ENCODE peak calls at places on chromosome 7, in four cellular contexts. One of them, this sample, is unnamed.

GRCh38 chr7:74365320-74366022 is 76.3 kb downstream of the CLIP2 start:
- DNase-seq in hypothalamus: peak; percentile 8
- DNase-seq in KG1: no peak
- DNase-seq in GM04503: no peak
- DNase-seq in this sample: peak; percentile 54

GRCh38 chr7:6221340-6222319 is 50.8 kb downstream of the CYTH3 start:
- DNase-seq in hypothalamus: no peak
- DNase-seq in KG1: no peak
- DNase-seq in GM04503: no peak
- DNase-seq in this sample: no peak

GRCh38 chr7:107854989-107855388 is 36.0 kb upstream of the DLD start:
- DNase-seq in KG1: no peak
- DNase-seq in hypothalamus: no peak
- DNase-seq in GM04503: no peak
- DNase-seq in this sample: no peak

GRCh38 chr7:93914581-93915066 is 6.9 kb upstream of the GNG11 start:
- DNase-seq in GM04503: no peak
- DNase-seq in KG1: no peak
- DNase-seq in hypothalamus: no peak
- DNase-seq in this sample: peak; percentile 39

GRCh38 chr7:40826419-40827216 is 691.8 kb downstream of the SUGCT start:
- DNase-seq in GM04503: no peak
- DNase-seq in hypothalamus: no peak
- DNase-seq in KG1: no peak
- DNase-seq in this sample: no peak

GRCh38 chr7:30003098-30003497 is 13.5 kb upstream of the SCRN1 start:
- DNase-seq in KG1: no peak
- DNase-seq in GM04503: no peak
- DNase-seq in hypothalamus: no peak
- DNase-seq in this sample: no peak

GRCh38 chr7:135508853-135509588 is 881 bp downstream of the CNOT4 start:
- DNase-seq in hypothalamus: no peak
- DNase-seq in KG1: no peak
- DNase-seq in GM04503: no peak
- DNase-seq in this sample: no peak

GRCh38 chr7:73473636-73474035 is 40.1 kb downstream of the FZD9 start:
- DNase-seq in hypothalamus: no peak
- DNase-seq in KG1: no peak
- DNase-seq in GM04503: no peak
- DNase-seq in this sample: no peak

GRCh38 chr7:53624391-53624790 is 589.0 kb downstream of the POM121L12 start:
- DNase-seq in hypothalamus: no peak
- DNase-seq in KG1: no peak
- DNase-seq in GM04503: no peak
- DNase-seq in this sample: no peak

GRCh38 chr7:157687158-157687557 is 350.4 kb downstream of the DNAJB6 start:
- DNase-seq in KG1: no peak
- DNase-seq in GM04503: no peak
- DNase-seq in hypothalamus: no peak
- DNase-seq in this sample: no peak

GRCh38 chr7:141590666-141591065 is 39.5 kb downstream of the AGK start:
- DNase-seq in KG1: no peak
- DNase-seq in GM04503: no peak
- DNase-seq in hypothalamus: no peak
- DNase-seq in this sample: no peak

GRCh38 chr7:79787623-79788022 is 334.2 kb upstream of the MAGI2 start:
- DNase-seq in hypothalamus: no peak
- DNase-seq in GM04503: no peak
- DNase-seq in KG1: no peak
- DNase-seq in this sample: no peak

GRCh38 chr7:10739401-10739800 is 234.3 kb upstream of the PHF14 start:
- DNase-seq in hypothalamus: no peak
- DNase-seq in GM04503: no peak
- DNase-seq in KG1: no peak
- DNase-seq in this sample: no peak

GRCh38 chr7:43942997-43943701 is 16.9 kb downstream of the UBE2D4 start:
- DNase-seq in KG1: no peak
- DNase-seq in GM04503: no peak
- DNase-seq in hypothalamus: no peak
- DNase-seq in this sample: no peak